ENCODE peak calls at places on chromosome 1, in four cellular contexts. W, N, E and M are unnamed samples.

GRCh38 chr1:248404024-248404423 is 1.2 kb downstream of the OR2T1 start:
- DNase-seq in W (no peak), N (peak; percentile 3), E (no peak), M (no peak)

GRCh38 chr1:2392071-2392442 is 416 bp downstream of the RER1 start:
- DNase-seq in W (no peak), N (no peak), E (no peak), M (no peak)

GRCh38 chr1:172394167-172394751 is 26.2 kb upstream of the C1orf105 start:
- DNase-seq in W (no peak), N (no peak), E (peak; percentile 29), M (peak; percentile 88)

GRCh38 chr1:203351037-203351625 is at the start of gene FMOD:
- DNase-seq in W (no peak), N (peak; percentile 78), E (no peak), M (no peak)

GRCh38 chr1:4150262-4150661 is 250.2 kb upstream of the C1orf174 start:
- DNase-seq in W (no peak), N (no peak), E (no peak), M (no peak)

GRCh38 chr1:41455479-41456271 is 28.8 kb downstream of the EDN2 start:
- DNase-seq in W (no peak), N (peak; percentile 34), E (no peak), M (no peak)

GRCh38 chr1:93567255-93567918 is 114.2 kb downstream of the BCAR3 start:
- DNase-seq in W (peak; percentile 57), N (peak; percentile 88), E (no peak), M (no peak)

GRCh38 chr1:236084386-236084730 is 19.5 kb upstream of the NID1 start:
- DNase-seq in W (no peak), N (no peak), E (no peak), M (no peak)

GRCh38 chr1:40107290-40107959 is 10.4 kb upstream of the PPT1 start:
- DNase-seq in W (no peak), N (no peak), E (no peak), M (no peak)

GRCh38 chr1:150558328-150558727 is 9.1 kb downstream of the ADAMTSL4 start:
- DNase-seq in W (no peak), N (no peak), E (no peak), M (no peak)

GRCh38 chr1:183234660-183235476 is 48.8 kb downstream of the LAMC2 start:
- DNase-seq in W (peak; percentile 55), N (peak; percentile 99), E (no peak), M (no peak)

GRCh38 chr1:185208626-185209170 is 51.7 kb downstream of the SWT1 start:
- DNase-seq in W (no peak), N (peak; percentile 49), E (no peak), M (no peak)

GRCh38 chr1:32874860-32875793 is 4.4 kb upstream of the FNDC5 start:
- DNase-seq in W (no peak), N (no peak), E (no peak), M (no peak)

GRCh38 chr1:31214316-31215082 is 25.2 kb downstream of the NKAIN1 start:
- DNase-seq in W (no peak), N (no peak), E (no peak), M (no peak)

GRCh38 chr1:183318433-183318832 is 99.7 kb downstream of the NMNAT2 start:
- DNase-seq in W (no peak), N (peak; percentile 97), E (no peak), M (no peak)

GRCh38 chr1:24748191-24749121 is 3.2 kb downstream of the CLIC4 start:
- DNase-seq in W (no peak), N (peak; percentile 33), E (no peak), M (no peak)

GRCh38 chr1:95496792-95497191 is 262.8 kb downstream of the RWDD3 start:
- DNase-seq in W (no peak), N (no peak), E (no peak), M (no peak)

GRCh38 chr1:113396102-113396501 is 5.8 kb downstream of the MAGI3 start:
- DNase-seq in W (no peak), N (no peak), E (no peak), M (no peak)

GRCh38 chr1:111736548-111737215 is 2.5 kb downstream of the INKA2 start:
- DNase-seq in W (peak; percentile 84), N (no peak), E (no peak), M (no peak)

GRCh38 chr1:204287466-204287881 is 72.3 kb downstream of the PLEKHA6 start:
- DNase-seq in W (peak; percentile 67), N (no peak), E (no peak), M (no peak)